ENCODE peak calls at places on chromosomes 1 and 21, in seven cellular contexts. U, S, M, J, G, B and V are unnamed samples.
A peak's percentile ranks its signal among the peaks of the same experiment; 100 is the strongest.

GRCh38 chr1:152442765-152443164 is 28.7 kb upstream of the CRNN start:
- DNase-seq in U (no peak), S (no peak), B (no peak), J (no peak), M (no peak), G (no peak), V (no peak)

GRCh38 chr1:226571901-226572300 is 23.3 kb downstream of the STUM start:
- DNase-seq in J (no peak), S (no peak), U (no peak), B (no peak), M (no peak), G (no peak), V (no peak)

GRCh38 chr1:68010094-68010493 is 40.3 kb downstream of the DIRAS3 start:
- DNase-seq in J (no peak), U (no peak), G (no peak), B (no peak), S (no peak), M (no peak), V (no peak)

GRCh38 chr1:1333551-1334241 is 2.6 kb downstream of the TAS1R3 start:
- DNase-seq in S (no peak), U (no peak), G (no peak), B (no peak), J (no peak), M (no peak), V (no peak)

GRCh38 chr1:24641646-24642151 is 1.4 kb upstream of the SRRM1 start:
- DNase-seq in B (peak; percentile 34), S (no peak), U (peak; percentile 11), J (peak; percentile 35), G (no peak), M (no peak), V (no peak)

GRCh38 chr1:38524025-38524641 is 335.4 kb downstream of the RRAGC start:
- DNase-seq in U (no peak), J (no peak), G (no peak), S (no peak), B (no peak), M (no peak), V (no peak)

GRCh38 chr1:29719253-29719652 is 482.9 kb downstream of the PTPRU start:
- DNase-seq in G (no peak), B (no peak), J (no peak), U (no peak), S (no peak), M (no peak), V (no peak)

GRCh38 chr1:62599044-62599443 is 1.7 kb downstream of the ANGPTL3 start:
- DNase-seq in S (no peak), U (no peak), B (no peak), G (no peak), J (no peak), M (no peak), V (no peak)

GRCh38 chr21:42641311-42642218 is 11.9 kb upstream of the PDE9A start:
- DNase-seq in U (peak; percentile 57), J (no peak), G (no peak), B (no peak), S (no peak), M (no peak), V (peak; percentile 58)

GRCh38 chr1:157199421-157199755 is 61.2 kb upstream of the ETV3 start:
- DNase-seq in M (no peak), J (no peak), U (no peak), S (no peak), G (no peak), B (no peak), V (no peak)

GRCh38 chr1:1425753-1426495 is 4.8 kb upstream of the ANKRD65 start:
- DNase-seq in J (no peak), S (no peak), U (peak; percentile 89), B (no peak), M (no peak), G (no peak), V (no peak)

GRCh38 chr1:110021285-110021684 is 13.1 kb upstream of the STRIP1 start:
- DNase-seq in M (no peak), S (no peak), B (no peak), G (no peak), J (no peak), U (no peak), V (no peak)

GRCh38 chr1:211259596-211260126 is 495 bp downstream of the RCOR3 start:
- DNase-seq in M (no peak), U (peak; percentile 72), J (peak; percentile 64), B (peak; percentile 61), S (no peak), G (peak; percentile 58), V (peak; percentile 62)